ENCODE peak calls at places on chromosomes 5 and 9, in five cellular contexts. W is effector CD8-positive, alpha-beta T cell; S is lung; P is activated T-cell treated with anti-CD3 and anti-CD28 coated beads for 4 hours; T is CD8-positive, alpha-beta memory T cell. O is an unnamed sample.

GRCh38 chr5:174397206-174397605 is 327.2 kb upstream of the MSX2 start:
- DNase-seq in W (no peak), S (no peak), P (no peak), T (no peak), O (no peak)

GRCh38 chr5:101531031-101531430 is 627.9 kb upstream of the ST8SIA4 start:
- DNase-seq in W (no peak), S (no peak), P (no peak), T (no peak), O (no peak)

GRCh38 chr9:14554866-14555265 is 138.4 kb downstream of the ZDHHC21 start:
- DNase-seq in W (no peak), S (no peak), P (no peak), T (no peak), O (no peak)

GRCh38 chr5:87413116-87413645 is 451 bp upstream of the CCNH start:
- DNase-seq in W (no peak), S (no peak), P (no peak), T (no peak), O (no peak)

GRCh38 chr5:137900925-137901817 is 11.9 kb downstream of the PKD2L2 start:
- DNase-seq in W (no peak), S (no peak), P (no peak), T (no peak), O (no peak)

GRCh38 chr5:35860686-35861085 is 4.0 kb downstream of the IL7R start:
- DNase-seq in W (no peak), S (no peak), P (no peak), T (no peak), O (no peak)

GRCh38 chr5:55593115-55593472 is 58.3 kb upstream of the PLPP1 start:
- DNase-seq in W (no peak), S (no peak), P (no peak), T (no peak), O (no peak)

GRCh38 chr9:7163957-7164356 is 406.2 kb downstream of the KDM4C start:
- DNase-seq in W (no peak), S (no peak), P (no peak), T (no peak), O (no peak)

GRCh38 chr5:39205550-39205949 is 13.8 kb downstream of the FYB1 start:
- DNase-seq in W (no peak), S (no peak), P (no peak), T (no peak), O (no peak)

GRCh38 chr5:150497274-150497988 is 10.5 kb upstream of the NDST1 start:
- DNase-seq in W (no peak), S (peak), P (no peak), T (no peak), O (no peak)

GRCh38 chr9:134570151-134570621 is 71.4 kb upstream of the COL5A1 start:
- DNase-seq in W (no peak), S (no peak), P (no peak), T (no peak), O (no peak)

GRCh38 chr9:15182003-15182695 is 124.9 kb downstream of the TTC39B start:
- DNase-seq in W (no peak), S (no peak), P (no peak), T (no peak), O (no peak)

GRCh38 chr5:139574641-139575312 is 13.6 kb downstream of the UBE2D2 start:
- DNase-seq in W (no peak), S (no peak), P (no peak), T (peak), O (no peak)

GRCh38 chr9:106528158-106528557 is 334.8 kb upstream of the ZNF462 start:
- DNase-seq in W (no peak), S (no peak), P (no peak), T (no peak), O (no peak)

GRCh38 chr9:34279431-34279830 is 49.6 kb downstream of the KIF24 start:
- DNase-seq in W (no peak), S (no peak), P (no peak), T (no peak), O (no peak)

GRCh38 chr9:12859704-12860251 is 85.0 kb downstream of the LURAP1L start:
- DNase-seq in W (no peak), S (no peak), P (no peak), T (no peak), O (no peak)

GRCh38 chr5:34022131-34022705 is 14.4 kb upstream of the AMACR start:
- DNase-seq in W (no peak), S (no peak), P (no peak), T (no peak), O (no peak)

GRCh38 chr5:81161012-81161601 is 72.0 kb upstream of the CKMT2 start:
- DNase-seq in W (no peak), S (no peak), P (no peak), T (no peak), O (no peak)

GRCh38 chr9:15999422-16000339 is 446.8 kb downstream of the CCDC171 start:
- DNase-seq in W (no peak), S (no peak), P (no peak), T (no peak), O (no peak)

GRCh38 chr5:74632947-74633356 is 7.6 kb downstream of the ENC1 start:
- DNase-seq in W (no peak), S (no peak), P (no peak), T (no peak), O (no peak)

GRCh38 chr9:125521462-125522327 is 185.3 kb downstream of the MAPKAP1 start:
- DNase-seq in W (no peak), S (no peak), P (no peak), T (peak), O (no peak)

GRCh38 chr5:99033014-99033931 is 104.5 kb upstream of the CHD1 start:
- DNase-seq in W (no peak), S (no peak), P (no peak), T (peak), O (no peak)

GRCh38 chr5:1934801-1935429 is 52.2 kb upstream of the IRX4 start:
- DNase-seq in W (no peak), S (no peak), P (no peak), T (no peak), O (no peak)

GRCh38 chr9:114289106-114289505 is 33.8 kb upstream of the ORM1 start:
- DNase-seq in W (no peak), S (no peak), P (no peak), T (no peak), O (no peak)

GRCh38 chr5:17441351-17441750 is 56.7 kb upstream of the TAF11L2 start:
- DNase-seq in W (no peak), S (no peak), P (no peak), T (no peak), O (no peak)

GRCh38 chr5:88813805-88814584 is 69.0 kb downstream of the MEF2C start:
- DNase-seq in W (no peak), S (no peak), P (no peak), T (no peak), O (no peak)

GRCh38 chr5:67900515-67900914 is 315.0 kb upstream of the PIK3R1 start:
- DNase-seq in W (no peak), S (no peak), P (no peak), T (no peak), O (no peak)

GRCh38 chr5:157347301-157348048 is 81.6 kb downstream of the CYFIP2 start:
- DNase-seq in W (no peak), S (no peak), P (no peak), T (no peak), O (no peak)

GRCh38 chr9:131276107-131276888 is at the start of gene FAM78A:
- DNase-seq in W (no peak), S (peak), P (no peak), T (peak), O (peak)

GRCh38 chr5:149664666-149665415 is 65.3 kb upstream of the PPARGC1B start:
- DNase-seq in W (no peak), S (no peak), P (no peak), T (no peak), O (no peak)

GRCh38 chr9:83425240-83425639 is 113.0 kb downstream of the FRMD3 start:
- DNase-seq in W (no peak), S (no peak), P (no peak), T (no peak), O (no peak)

GRCh38 chr5:163354685-163355084 is 82.7 kb upstream of the CCNG1 start:
- DNase-seq in W (no peak), S (no peak), P (no peak), T (no peak), O (no peak)